ENCODE peak calls at places on chromosome 10, in seven cellular contexts. K is breast epithelium; C is B cell; T is NCI-H1436; X is effector memory CD8-positive, alpha-beta T cell; E is MV-4-11; Q is germinal center. Z is an unnamed sample.

GRCh38 chr10:117413928-117414618 is 38.8 kb upstream of the PDZD8 start:
- DNase-seq in C (no peak), X (no peak), K (no peak), Q (no peak), T (no peak), E (no peak), Z (no peak)

GRCh38 chr10:88091490-88092061 is 228.2 kb downstream of the PTEN start:
- DNase-seq in X (peak), K (no peak), T (no peak), Q (peak), C (peak), E (peak), Z (no peak)

GRCh38 chr10:120459185-120459584 is 2.2 kb downstream of the PLPP4 start:
- DNase-seq in X (no peak), Q (no peak), T (no peak), E (no peak), K (no peak), C (no peak), Z (no peak)

GRCh38 chr10:11869211-11869610 is 46.1 kb downstream of the PROSER2 start:
- DNase-seq in T (no peak), K (no peak), E (no peak), Q (no peak), X (no peak), C (no peak), Z (no peak)

GRCh38 chr10:5476918-5477525 is 22.3 kb downstream of the CALML5 start:
- DNase-seq in Q (no peak), E (no peak), T (no peak), C (no peak), K (no peak), X (no peak), Z (no peak)

GRCh38 chr10:11270135-11270857 is 252.6 kb downstream of the CELF2 start:
- DNase-seq in E (peak), X (peak), T (no peak), C (peak), K (peak), Q (peak), Z (no peak)

GRCh38 chr10:124701038-124701365 is 43.2 kb downstream of the FAM53B start:
- DNase-seq in C (no peak), K (no peak), E (no peak), T (no peak), Q (no peak), X (no peak), Z (no peak)

GRCh38 chr10:10792681-10793080 is 225.0 kb upstream of the CELF2 start:
- DNase-seq in K (no peak), E (no peak), T (no peak), Q (no peak), X (no peak), C (no peak), Z (no peak)

GRCh38 chr10:104842704-104843103 is 201.6 kb downstream of the SORCS3 start:
- DNase-seq in E (no peak), K (no peak), C (no peak), X (no peak), T (no peak), Q (no peak), Z (no peak)

GRCh38 chr10:132925614-132926013 is 16.8 kb downstream of the CFAP46 start:
- DNase-seq in C (no peak), T (no peak), E (no peak), X (no peak), K (no peak), Q (no peak), Z (no peak)

GRCh38 chr10:75433216-75433615 is 1.8 kb downstream of the LRMDA start:
- DNase-seq in T (no peak), C (no peak), K (no peak), X (no peak), Q (no peak), E (no peak), Z (no peak)

GRCh38 chr10:80474597-80474910 is 20.4 kb downstream of the TSPAN14 start:
- DNase-seq in K (no peak), C (no peak), X (no peak), E (no peak), T (no peak), Q (no peak), Z (no peak)

GRCh38 chr10:88413412-88413811 is 169.7 kb downstream of the RNLS start:
- DNase-seq in T (no peak), Q (peak), C (no peak), K (no peak), X (no peak), E (peak), Z (no peak)

GRCh38 chr10:78337016-78337415 is 303.4 kb downstream of the RPS24 start:
- DNase-seq in K (no peak), X (no peak), E (no peak), Q (no peak), C (no peak), T (no peak), Z (no peak)

GRCh38 chr10:3477683-3478082 is 305.1 kb upstream of the PITRM1 start:
- DNase-seq in C (no peak), K (no peak), T (no peak), X (no peak), E (peak), Q (no peak), Z (no peak)

GRCh38 chr10:70232859-70233108 is 445 bp downstream of the PPA1 start:
- DNase-seq in Q (no peak), E (no peak), T (no peak), C (no peak), X (no peak), K (no peak), Z (no peak)

GRCh38 chr10:129465796-129466702 is 992 bp upstream of the MGMT start:
- DNase-seq in X (no peak), C (no peak), E (no peak), T (no peak), K (no peak), Q (no peak), Z (no peak)

GRCh38 chr10:44963772-44964633 is 4.4 kb downstream of the RASSF4 start:
- DNase-seq in Q (peak), C (no peak), E (no peak), K (no peak), X (no peak), T (no peak), Z (no peak)

GRCh38 chr10:3955493-3955892 is 170.5 kb upstream of the KLF6 start:
- DNase-seq in T (no peak), C (no peak), Q (no peak), E (no peak), X (no peak), K (no peak), Z (peak)